ENCODE peak calls at places on chromosomes 12 and 14, in seven cellular contexts. Y, C, L, R, V, H and W are unnamed samples.

GRCh38 chr12:47394070-47394469 is 311.8 kb downstream of the RPAP3 start:
- DNase-seq in Y (no peak), H (peak), L (no peak), C (no peak), R (no peak), V (peak), W (no peak)

GRCh38 chr14:24411468-24412454 is 13.0 kb downstream of the NYNRIN start:
- DNase-seq in V (peak), H (no peak), C (no peak), Y (no peak), L (no peak), R (no peak), W (no peak)

GRCh38 chr14:30874999-30875787 is 834 bp downstream of the COCH start:
- DNase-seq in Y (no peak), L (no peak), C (peak), H (no peak), R (no peak), V (no peak), W (no peak)

GRCh38 chr12:22856120-22856699 is 231.2 kb downstream of the ETNK1 start:
- DNase-seq in V (peak), C (no peak), Y (no peak), H (peak), R (no peak), L (no peak), W (no peak)

GRCh38 chr14:104601786-104602185 is 2.8 kb downstream of the TMEM179 start:
- DNase-seq in L (no peak), H (peak), R (peak), C (peak), Y (no peak), V (peak), W (peak)

GRCh38 chr12:39443704-39444234 is 849 bp upstream of the KIF21A start:
- DNase-seq in V (peak), C (no peak), Y (no peak), L (no peak), H (no peak), R (no peak), W (no peak)

GRCh38 chr12:57063991-57064725 is 14.2 kb upstream of the MYO1A start:
- DNase-seq in V (no peak), H (peak), R (no peak), Y (no peak), C (no peak), L (no peak), W (no peak)

GRCh38 chr14:89779707-89780106 is 174.8 kb downstream of the EFCAB11 start:
- DNase-seq in Y (no peak), V (no peak), R (no peak), C (no peak), H (no peak), L (no peak), W (no peak)

GRCh38 chr14:51653096-51653814 is 1.5 kb downstream of the FRMD6 start:
- DNase-seq in Y (no peak), L (no peak), H (peak), C (no peak), V (peak), R (no peak), W (no peak)

GRCh38 chr12:12282761-12283160 is 15.9 kb upstream of the LRP6 start:
- DNase-seq in C (no peak), Y (no peak), V (peak), H (peak), L (no peak), R (no peak), W (no peak)

GRCh38 chr14:65927871-65928270 is 515.3 kb downstream of the FUT8 start:
- DNase-seq in H (no peak), Y (no peak), V (no peak), R (no peak), L (no peak), C (peak), W (no peak)

GRCh38 chr12:42725839-42726238 is 136.3 kb upstream of the PRICKLE1 start:
- DNase-seq in Y (no peak), C (no peak), R (no peak), H (peak), L (no peak), V (peak), W (no peak)

GRCh38 chr12:112664569-112664968 is 127.0 kb upstream of the RPH3A start:
- DNase-seq in H (no peak), L (no peak), C (no peak), R (no peak), V (no peak), Y (no peak), W (no peak)

GRCh38 chr12:110780448-110780847 is 37.8 kb upstream of the PPP1CC start:
- DNase-seq in R (no peak), C (no peak), H (no peak), V (no peak), Y (no peak), L (no peak), W (no peak)

GRCh38 chr14:30125322-30125944 is 197.8 kb upstream of the PRKD1 start:
- DNase-seq in C (no peak), Y (no peak), V (no peak), L (no peak), H (no peak), R (no peak), W (no peak)

GRCh38 chr14:83777516-83777915 is 1752.4 kb upstream of the FLRT2 start:
- DNase-seq in Y (no peak), C (no peak), H (no peak), R (no peak), L (no peak), V (no peak), W (no peak)

GRCh38 chr14:31927348-31927826 is 149.7 kb upstream of the ARHGAP5 start:
- DNase-seq in H (peak), L (peak), C (peak), R (no peak), Y (no peak), V (peak), W (no peak)